ENCODE peak calls at places on chromosomes 1 and 21, in seven cellular contexts. One of them, this sample, is unnamed.
A peak's percentile ranks its signal among the peaks of the same experiment; 100 is the strongest.

GRCh38 chr1:162380061-162380846 is 1.3 kb upstream of the C1orf226 start:
- DNase-seq in AG10803: no peak
- DNase-seq in fibroblast of pulmonary artery: no peak
- DNase-seq in CD4-positive, alpha-beta T cell: no peak
- DNase-seq in AG09319: no peak
- DNase-seq in nephron progenitor cell: no peak
- DNase-seq in mammary epithelial cell: no peak
- DNase-seq in this sample: no peak

GRCh38 chr1:6181347-6181770 is 1.2 kb upstream of the CHD5 start:
- DNase-seq in AG10803: no peak
- DNase-seq in fibroblast of pulmonary artery: no peak
- DNase-seq in CD4-positive, alpha-beta T cell: no peak
- DNase-seq in AG09319: no peak
- DNase-seq in nephron progenitor cell: no peak
- DNase-seq in mammary epithelial cell: no peak
- DNase-seq in this sample: no peak

GRCh38 chr1:97581614-97582051 is 339.2 kb downstream of the DPYD start:
- DNase-seq in AG10803: peak; percentile 72
- DNase-seq in fibroblast of pulmonary artery: peak; percentile 37
- DNase-seq in CD4-positive, alpha-beta T cell: no peak
- DNase-seq in AG09319: no peak
- DNase-seq in nephron progenitor cell: no peak
- DNase-seq in mammary epithelial cell: peak; percentile 3
- DNase-seq in this sample: no peak

GRCh38 chr1:24437631-24438396 is 22.2 kb downstream of the NIPAL3 start:
- DNase-seq in AG10803: peak; percentile 56
- DNase-seq in fibroblast of pulmonary artery: peak; percentile 23
- DNase-seq in CD4-positive, alpha-beta T cell: no peak
- DNase-seq in AG09319: no peak
- DNase-seq in nephron progenitor cell: no peak
- DNase-seq in mammary epithelial cell: no peak
- DNase-seq in this sample: no peak

GRCh38 chr1:85555867-85556577 is 24.5 kb upstream of the CCN1 start:
- DNase-seq in AG10803: no peak
- DNase-seq in fibroblast of pulmonary artery: no peak
- DNase-seq in CD4-positive, alpha-beta T cell: no peak
- DNase-seq in AG09319: no peak
- DNase-seq in nephron progenitor cell: no peak
- DNase-seq in mammary epithelial cell: peak; percentile 96
- DNase-seq in this sample: no peak

GRCh38 chr1:199490804-199491527 is 536.5 kb upstream of the NR5A2 start:
- DNase-seq in AG10803: peak; percentile 37
- DNase-seq in fibroblast of pulmonary artery: peak; percentile 23
- DNase-seq in CD4-positive, alpha-beta T cell: no peak
- DNase-seq in AG09319: peak; percentile 16
- DNase-seq in nephron progenitor cell: no peak
- DNase-seq in mammary epithelial cell: peak; percentile 74
- DNase-seq in this sample: peak; percentile 47

GRCh38 chr1:240658312-240658975 is 46.5 kb upstream of the GREM2 start:
- DNase-seq in AG10803: peak; percentile 67
- DNase-seq in fibroblast of pulmonary artery: no peak
- DNase-seq in CD4-positive, alpha-beta T cell: no peak
- DNase-seq in AG09319: peak; percentile 36
- DNase-seq in nephron progenitor cell: no peak
- DNase-seq in mammary epithelial cell: no peak
- DNase-seq in this sample: no peak

GRCh38 chr1:21307210-21307609 is 16.9 kb upstream of the ECE1 start:
- DNase-seq in AG10803: no peak
- DNase-seq in fibroblast of pulmonary artery: no peak
- DNase-seq in CD4-positive, alpha-beta T cell: no peak
- DNase-seq in AG09319: no peak
- DNase-seq in nephron progenitor cell: no peak
- DNase-seq in mammary epithelial cell: no peak
- DNase-seq in this sample: no peak

GRCh38 chr21:39125752-39126485 is 57.3 kb downstream of the PSMG1 start:
- DNase-seq in AG10803: peak; percentile 69
- DNase-seq in fibroblast of pulmonary artery: peak; percentile 87
- DNase-seq in CD4-positive, alpha-beta T cell: no peak
- DNase-seq in AG09319: no peak
- DNase-seq in nephron progenitor cell: peak; percentile 39
- DNase-seq in mammary epithelial cell: peak; percentile 62
- DNase-seq in this sample: peak; percentile 44

GRCh38 chr1:164648211-164649080 is 89.5 kb downstream of the PBX1 start:
- DNase-seq in AG10803: no peak
- DNase-seq in fibroblast of pulmonary artery: no peak
- DNase-seq in CD4-positive, alpha-beta T cell: no peak
- DNase-seq in AG09319: no peak
- DNase-seq in nephron progenitor cell: no peak
- DNase-seq in mammary epithelial cell: no peak
- DNase-seq in this sample: no peak

GRCh38 chr1:60102691-60103090 is 29.1 kb upstream of the C1orf87 start:
- DNase-seq in AG10803: no peak
- DNase-seq in fibroblast of pulmonary artery: no peak
- DNase-seq in CD4-positive, alpha-beta T cell: no peak
- DNase-seq in AG09319: no peak
- DNase-seq in nephron progenitor cell: no peak
- DNase-seq in mammary epithelial cell: no peak
- DNase-seq in this sample: no peak

GRCh38 chr1:109500886-109501285 is 7.0 kb downstream of the CYB561D1 start:
- DNase-seq in AG10803: peak; percentile 94
- DNase-seq in fibroblast of pulmonary artery: peak; percentile 35
- DNase-seq in CD4-positive, alpha-beta T cell: no peak
- DNase-seq in AG09319: peak; percentile 57
- DNase-seq in nephron progenitor cell: no peak
- DNase-seq in mammary epithelial cell: no peak
- DNase-seq in this sample: no peak

GRCh38 chr1:183444243-183444642 is 26.1 kb upstream of the NMNAT2 start:
- DNase-seq in AG10803: peak; percentile 20
- DNase-seq in fibroblast of pulmonary artery: peak; percentile 66
- DNase-seq in CD4-positive, alpha-beta T cell: no peak
- DNase-seq in AG09319: no peak
- DNase-seq in nephron progenitor cell: no peak
- DNase-seq in mammary epithelial cell: no peak
- DNase-seq in this sample: no peak

GRCh38 chr1:91805343-91805801 is 80.6 kb downstream of the TGFBR3 start:
- DNase-seq in AG10803: no peak
- DNase-seq in fibroblast of pulmonary artery: no peak
- DNase-seq in CD4-positive, alpha-beta T cell: no peak
- DNase-seq in AG09319: no peak
- DNase-seq in nephron progenitor cell: no peak
- DNase-seq in mammary epithelial cell: no peak
- DNase-seq in this sample: no peak

GRCh38 chr1:207058878-207059867 is 6.1 kb downstream of the PFKFB2 start:
- DNase-seq in AG10803: no peak
- DNase-seq in fibroblast of pulmonary artery: no peak
- DNase-seq in CD4-positive, alpha-beta T cell: no peak
- DNase-seq in AG09319: no peak
- DNase-seq in nephron progenitor cell: peak; percentile 15
- DNase-seq in mammary epithelial cell: no peak
- DNase-seq in this sample: no peak

GRCh38 chr1:8303141-8303540 is 14.8 kb upstream of the SLC45A1 start:
- DNase-seq in AG10803: peak; percentile 22
- DNase-seq in fibroblast of pulmonary artery: peak; percentile 29
- DNase-seq in CD4-positive, alpha-beta T cell: no peak
- DNase-seq in AG09319: peak; percentile 14
- DNase-seq in nephron progenitor cell: no peak
- DNase-seq in mammary epithelial cell: no peak
- DNase-seq in this sample: no peak

GRCh38 chr21:42731264-42732032 is 78.0 kb downstream of the PDE9A start:
- DNase-seq in AG10803: no peak
- DNase-seq in fibroblast of pulmonary artery: no peak
- DNase-seq in CD4-positive, alpha-beta T cell: no peak
- DNase-seq in AG09319: no peak
- DNase-seq in nephron progenitor cell: no peak
- DNase-seq in mammary epithelial cell: no peak
- DNase-seq in this sample: peak; percentile 79

GRCh38 chr21:15004721-15005370 is 60.0 kb downstream of the NRIP1 start:
- DNase-seq in AG10803: peak; percentile 44
- DNase-seq in fibroblast of pulmonary artery: no peak
- DNase-seq in CD4-positive, alpha-beta T cell: no peak
- DNase-seq in AG09319: no peak
- DNase-seq in nephron progenitor cell: no peak
- DNase-seq in mammary epithelial cell: no peak
- DNase-seq in this sample: no peak

GRCh38 chr1:9149837-9150581 is 21.1 kb upstream of the GPR157 start:
- DNase-seq in AG10803: peak; percentile 32
- DNase-seq in fibroblast of pulmonary artery: no peak
- DNase-seq in CD4-positive, alpha-beta T cell: no peak
- DNase-seq in AG09319: no peak
- DNase-seq in nephron progenitor cell: no peak
- DNase-seq in mammary epithelial cell: no peak
- DNase-seq in this sample: no peak

GRCh38 chr21:36589352-36589971 is 109.5 kb upstream of the SIM2 start:
- DNase-seq in AG10803: peak; percentile 63
- DNase-seq in fibroblast of pulmonary artery: peak; percentile 37
- DNase-seq in CD4-positive, alpha-beta T cell: no peak
- DNase-seq in AG09319: peak; percentile 32
- DNase-seq in nephron progenitor cell: no peak
- DNase-seq in mammary epithelial cell: no peak
- DNase-seq in this sample: peak; percentile 49

GRCh38 chr1:168504064-168504837 is 39.5 kb downstream of the XCL2 start:
- DNase-seq in AG10803: peak; percentile 97
- DNase-seq in fibroblast of pulmonary artery: peak; percentile 88
- DNase-seq in CD4-positive, alpha-beta T cell: no peak
- DNase-seq in AG09319: peak; percentile 73
- DNase-seq in nephron progenitor cell: no peak
- DNase-seq in mammary epithelial cell: peak; percentile 70
- DNase-seq in this sample: no peak

GRCh38 chr1:67019121-67019520 is 34.8 kb downstream of the SLC35D1 start:
- DNase-seq in AG10803: no peak
- DNase-seq in fibroblast of pulmonary artery: no peak
- DNase-seq in CD4-positive, alpha-beta T cell: no peak
- DNase-seq in AG09319: no peak
- DNase-seq in nephron progenitor cell: no peak
- DNase-seq in mammary epithelial cell: no peak
- DNase-seq in this sample: no peak

GRCh38 chr1:163115887-163116286 is 46.7 kb downstream of the RGS4 start:
- DNase-seq in AG10803: no peak
- DNase-seq in fibroblast of pulmonary artery: no peak
- DNase-seq in CD4-positive, alpha-beta T cell: no peak
- DNase-seq in AG09319: no peak
- DNase-seq in nephron progenitor cell: no peak
- DNase-seq in mammary epithelial cell: no peak
- DNase-seq in this sample: no peak

GRCh38 chr1:30120268-30121000 is 603.0 kb downstream of the MATN1 start:
- DNase-seq in AG10803: no peak
- DNase-seq in fibroblast of pulmonary artery: no peak
- DNase-seq in CD4-positive, alpha-beta T cell: no peak
- DNase-seq in AG09319: no peak
- DNase-seq in nephron progenitor cell: no peak
- DNase-seq in mammary epithelial cell: no peak
- DNase-seq in this sample: no peak
- TF ChIP-seq CTCF in AG10803: no peak
- TF ChIP-seq CTCF in fibroblast of pulmonary artery: no peak
- TF ChIP-seq CTCF in CD4-positive, alpha-beta T cell: no peak
- TF ChIP-seq CTCF in AG09319: no peak
- TF ChIP-seq CTCF in nephron progenitor cell: no peak
- TF ChIP-seq CTCF in mammary epithelial cell: no peak
- TF ChIP-seq CTCF in this sample: no peak

GRCh38 chr21:28781602-28782274 is 210.9 kb downstream of the LTN1 start:
- DNase-seq in AG10803: peak; percentile 26
- DNase-seq in fibroblast of pulmonary artery: peak; percentile 62
- DNase-seq in CD4-positive, alpha-beta T cell: no peak
- DNase-seq in AG09319: no peak
- DNase-seq in nephron progenitor cell: no peak
- DNase-seq in mammary epithelial cell: peak; percentile 18
- DNase-seq in this sample: no peak
- TF ChIP-seq CTCF in AG10803: peak; percentile 68
- TF ChIP-seq CTCF in fibroblast of pulmonary artery: peak; percentile 76
- TF ChIP-seq CTCF in CD4-positive, alpha-beta T cell: peak; percentile 34
- TF ChIP-seq CTCF in AG09319: peak; percentile 41
- TF ChIP-seq CTCF in nephron progenitor cell: no peak
- TF ChIP-seq CTCF in mammary epithelial cell: peak; percentile 79
- TF ChIP-seq CTCF in this sample: peak; percentile 39

GRCh38 chr1:15272009-15272781 is 25.2 kb downstream of the FHAD1 start:
- DNase-seq in AG10803: peak; percentile 59
- DNase-seq in fibroblast of pulmonary artery: peak; percentile 81
- DNase-seq in CD4-positive, alpha-beta T cell: no peak
- DNase-seq in AG09319: peak; percentile 30
- DNase-seq in nephron progenitor cell: peak; percentile 60
- DNase-seq in mammary epithelial cell: peak; percentile 70
- DNase-seq in this sample: peak; percentile 60
- TF ChIP-seq CTCF in AG10803: peak; percentile 96
- TF ChIP-seq CTCF in fibroblast of pulmonary artery: peak; percentile 81
- TF ChIP-seq CTCF in CD4-positive, alpha-beta T cell: no peak
- TF ChIP-seq CTCF in AG09319: peak; percentile 80
- TF ChIP-seq CTCF in nephron progenitor cell: peak; percentile 81
- TF ChIP-seq CTCF in mammary epithelial cell: peak; percentile 62
- TF ChIP-seq CTCF in this sample: peak; percentile 65

DNA sequence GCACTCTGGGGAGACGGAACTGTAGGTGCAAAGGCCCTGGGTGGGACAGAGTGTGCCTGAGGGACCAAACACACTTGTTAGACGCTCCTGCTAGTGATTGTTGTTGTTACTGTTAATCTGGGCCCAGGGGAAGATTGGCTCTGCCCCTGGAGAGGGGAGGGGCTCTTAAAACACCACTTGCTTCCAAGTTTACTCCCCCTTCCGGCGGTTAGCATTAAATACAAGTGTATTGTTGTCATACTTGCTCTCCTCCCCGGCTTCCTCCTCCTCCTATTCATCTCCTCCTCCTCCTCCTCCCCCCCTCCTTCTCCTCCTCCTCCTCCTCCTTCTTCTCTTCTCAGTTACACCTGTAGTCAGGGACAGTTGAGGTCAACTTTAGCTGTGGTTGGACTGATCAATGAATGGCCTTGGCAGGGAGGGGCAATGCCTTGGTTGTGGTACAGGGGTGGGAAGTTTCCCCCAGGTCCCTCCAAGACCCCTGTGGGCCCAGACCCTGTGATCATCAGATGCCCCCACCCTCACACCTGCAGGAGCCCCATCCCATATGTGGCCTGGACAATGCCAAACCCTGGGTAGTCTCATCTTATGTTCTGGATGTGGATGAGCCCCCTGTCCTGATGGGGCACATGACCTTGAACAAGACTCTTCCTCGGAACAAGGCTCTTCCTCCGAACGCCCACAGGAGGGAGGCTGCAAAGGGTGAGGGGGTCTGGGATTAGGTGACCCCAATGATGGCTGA is 217.3 kb downstream of the PTPRU start:
- DNase-seq in AG10803: peak; percentile 50
- DNase-seq in fibroblast of pulmonary artery: peak; percentile 63
- DNase-seq in CD4-positive, alpha-beta T cell: no peak
- DNase-seq in AG09319: peak; percentile 14
- DNase-seq in nephron progenitor cell: no peak
- DNase-seq in mammary epithelial cell: peak; percentile 15
- DNase-seq in this sample: peak; percentile 48
- TF ChIP-seq CTCF in AG10803: peak; percentile 48
- TF ChIP-seq CTCF in fibroblast of pulmonary artery: peak; percentile 34
- TF ChIP-seq CTCF in CD4-positive, alpha-beta T cell: no peak
- TF ChIP-seq CTCF in AG09319: peak; percentile 25
- TF ChIP-seq CTCF in nephron progenitor cell: peak; percentile 24
- TF ChIP-seq CTCF in mammary epithelial cell: peak; percentile 28
- TF ChIP-seq CTCF in this sample: peak; percentile 17

This sample was measured in Calu3.